ENCODE peak calls at places on chromosomes 12 and 14, in eight cellular contexts. One of them, this sample, is unnamed.

GRCh38 chr14:89720741-89721315 is 233.7 kb downstream of the EFCAB11 start:
- DNase-seq in A549: no peak
- DNase-seq in stomach: peak; percentile 35
- DNase-seq in IMR-90: no peak
- DNase-seq in tibial nerve: peak; percentile 14
- DNase-seq in vagina: no peak
- DNase-seq in breast epithelium: peak; percentile 40
- DNase-seq in Peyer's patch: peak; percentile 86
- DNase-seq in this sample: no peak

GRCh38 chr14:32361674-32362073 is 32.6 kb downstream of the AKAP6 start:
- DNase-seq in A549: no peak
- DNase-seq in stomach: no peak
- DNase-seq in IMR-90: no peak
- DNase-seq in tibial nerve: no peak
- DNase-seq in vagina: no peak
- DNase-seq in breast epithelium: no peak
- DNase-seq in Peyer's patch: no peak
- DNase-seq in this sample: no peak

GRCh38 chr12:14843425-14843887 is at the start of gene ART4:
- DNase-seq in A549: no peak
- DNase-seq in stomach: no peak
- DNase-seq in IMR-90: no peak
- DNase-seq in tibial nerve: no peak
- DNase-seq in vagina: no peak
- DNase-seq in breast epithelium: no peak
- DNase-seq in Peyer's patch: no peak
- DNase-seq in this sample: no peak

GRCh38 chr12:50545783-50546182 is 41.0 kb downstream of the DIP2B start:
- DNase-seq in A549: no peak
- DNase-seq in stomach: no peak
- DNase-seq in IMR-90: no peak
- DNase-seq in tibial nerve: no peak
- DNase-seq in vagina: no peak
- DNase-seq in breast epithelium: no peak
- DNase-seq in Peyer's patch: peak; percentile 55
- DNase-seq in this sample: no peak

GRCh38 chr14:61609143-61609851 is 86.0 kb upstream of the HIF1A start:
- DNase-seq in A549: no peak
- DNase-seq in stomach: no peak
- DNase-seq in IMR-90: peak; percentile 66
- DNase-seq in tibial nerve: no peak
- DNase-seq in vagina: no peak
- DNase-seq in breast epithelium: peak; percentile 52
- DNase-seq in Peyer's patch: no peak
- DNase-seq in this sample: no peak

GRCh38 chr14:76829650-76830421 is 3.6 kb downstream of the LRRC74A start:
- DNase-seq in A549: no peak
- DNase-seq in stomach: peak; percentile 50
- DNase-seq in IMR-90: no peak
- DNase-seq in tibial nerve: peak; percentile 74
- DNase-seq in vagina: no peak
- DNase-seq in breast epithelium: peak; percentile 88
- DNase-seq in Peyer's patch: no peak
- DNase-seq in this sample: peak; percentile 50

GRCh38 chr12:85036736-85037135 is 585 bp downstream of the LRRIQ1 start:
- DNase-seq in A549: no peak
- DNase-seq in stomach: no peak
- DNase-seq in IMR-90: no peak
- DNase-seq in tibial nerve: no peak
- DNase-seq in vagina: no peak
- DNase-seq in breast epithelium: no peak
- DNase-seq in Peyer's patch: no peak
- DNase-seq in this sample: no peak

GRCh38 chr14:101062611-101063010 is 159.1 kb upstream of the RTL1 start:
- DNase-seq in A549: no peak
- DNase-seq in stomach: no peak
- DNase-seq in IMR-90: peak; percentile 66
- DNase-seq in tibial nerve: no peak
- DNase-seq in vagina: no peak
- DNase-seq in breast epithelium: no peak
- DNase-seq in Peyer's patch: no peak
- DNase-seq in this sample: no peak

GRCh38 chr12:124914392-124915248 is at the start of gene UBC:
- DNase-seq in A549: peak; percentile 97
- DNase-seq in stomach: peak; percentile 93
- DNase-seq in IMR-90: peak; percentile 92
- DNase-seq in tibial nerve: peak; percentile 96
- DNase-seq in vagina: no peak
- DNase-seq in breast epithelium: peak; percentile 90
- DNase-seq in Peyer's patch: peak; percentile 96
- DNase-seq in this sample: peak; percentile 92

GRCh38 chr12:11892065-11892391 is 178.7 kb upstream of the BCL2L14 start:
- DNase-seq in A549: peak; percentile 18
- DNase-seq in stomach: no peak
- DNase-seq in IMR-90: no peak
- DNase-seq in tibial nerve: no peak
- DNase-seq in vagina: no peak
- DNase-seq in breast epithelium: no peak
- DNase-seq in Peyer's patch: no peak
- DNase-seq in this sample: no peak

GRCh38 chr12:121128908-121129704 is 3.6 kb upstream of the P2RX7 start:
- DNase-seq in A549: peak; percentile 55
- DNase-seq in stomach: peak; percentile 81
- DNase-seq in IMR-90: peak; percentile 27
- DNase-seq in tibial nerve: peak; percentile 82
- DNase-seq in vagina: no peak
- DNase-seq in breast epithelium: peak; percentile 48
- DNase-seq in Peyer's patch: peak; percentile 93
- DNase-seq in this sample: peak; percentile 13
- TF ChIP-seq POLR2A in A549: no peak
- TF ChIP-seq POLR2A in stomach: no peak
- TF ChIP-seq POLR2A in IMR-90: no peak
- TF ChIP-seq POLR2A in tibial nerve: peak; percentile 54
- TF ChIP-seq POLR2A in vagina: no peak
- TF ChIP-seq POLR2A in breast epithelium: no peak
- TF ChIP-seq POLR2A in Peyer's patch: no peak
- TF ChIP-seq POLR2A in this sample: no peak

GRCh38 chr14:105480165-105480564 is 5.5 kb downstream of the CRIP2 start:
- DNase-seq in A549: no peak
- DNase-seq in stomach: no peak
- DNase-seq in IMR-90: no peak
- DNase-seq in tibial nerve: no peak
- DNase-seq in vagina: no peak
- DNase-seq in breast epithelium: no peak
- DNase-seq in Peyer's patch: no peak
- DNase-seq in this sample: no peak

GRCh38 chr14:105482486-105483110 is 4.1 kb upstream of the CRIP1 start:
- DNase-seq in A549: no peak
- DNase-seq in stomach: no peak
- DNase-seq in IMR-90: no peak
- DNase-seq in tibial nerve: no peak
- DNase-seq in vagina: no peak
- DNase-seq in breast epithelium: no peak
- DNase-seq in Peyer's patch: no peak
- DNase-seq in this sample: no peak

GRCh38 chr14:105479438-105480164 is 5.0 kb downstream of the CRIP2 start:
- DNase-seq in A549: no peak
- DNase-seq in stomach: no peak
- DNase-seq in IMR-90: no peak
- DNase-seq in tibial nerve: no peak
- DNase-seq in vagina: no peak
- DNase-seq in breast epithelium: no peak
- DNase-seq in Peyer's patch: no peak
- DNase-seq in this sample: no peak

GRCh38 chr14:105481886-105482454 is 4.7 kb upstream of the CRIP1 start:
- DNase-seq in A549: peak; percentile 99
- DNase-seq in stomach: peak; percentile 93
- DNase-seq in IMR-90: peak; percentile 95
- DNase-seq in tibial nerve: peak; percentile 97
- DNase-seq in vagina: no peak
- DNase-seq in breast epithelium: peak; percentile 97
- DNase-seq in Peyer's patch: peak; percentile 98
- DNase-seq in this sample: peak; percentile 89

DNA sequence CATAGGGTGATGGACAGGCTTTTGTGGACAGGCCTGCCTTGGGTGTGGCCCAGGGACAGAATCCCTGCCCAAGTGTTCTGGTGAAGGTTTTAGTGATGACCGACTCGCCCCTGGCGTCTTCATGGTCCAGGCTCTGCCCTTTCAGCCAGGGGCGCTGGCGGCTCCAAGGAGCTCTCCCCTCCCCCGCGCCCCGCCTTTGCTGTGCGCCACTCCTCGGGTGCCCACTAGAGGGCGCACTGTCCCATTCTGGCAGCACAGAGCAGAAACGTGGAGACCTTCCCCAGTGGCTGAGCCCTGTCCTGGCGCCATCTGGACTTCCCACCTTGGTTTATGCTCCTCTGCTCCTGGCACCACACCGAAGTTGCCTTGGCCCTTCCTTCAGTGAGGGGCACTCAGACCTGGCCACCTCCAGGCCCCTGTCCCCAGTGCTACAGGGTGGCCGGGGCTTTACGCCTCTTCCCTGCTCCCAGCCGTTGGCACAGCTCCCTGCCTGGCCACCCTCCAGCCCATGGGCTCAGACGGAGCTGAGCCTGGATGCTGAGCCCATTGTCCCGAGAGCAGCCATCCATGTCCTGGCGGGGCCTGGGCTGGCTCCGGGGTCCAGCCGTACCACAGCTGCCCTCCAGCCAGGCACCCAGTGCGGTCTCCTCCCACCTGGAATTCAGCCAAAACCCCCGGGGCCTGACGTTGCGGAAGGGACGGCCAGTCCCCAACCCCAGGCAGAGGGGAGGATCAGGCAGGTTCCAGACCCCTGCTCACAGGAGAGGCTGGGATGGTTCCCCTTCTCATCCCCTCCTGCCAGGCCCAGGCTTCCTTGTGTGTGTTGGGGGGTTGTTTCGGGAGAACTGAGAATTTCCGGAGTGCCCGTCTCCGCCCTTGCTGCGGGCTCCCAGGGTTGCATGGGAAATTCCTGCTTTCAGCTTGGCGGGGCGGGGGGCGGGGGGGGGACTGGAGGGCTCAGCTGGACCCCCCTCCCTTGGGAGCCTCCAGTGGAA is 5.6 kb upstream of the CRIP1 start:
- DNase-seq in A549: peak; percentile 95
- DNase-seq in stomach: peak; percentile 91
- DNase-seq in IMR-90: peak; percentile 81
- DNase-seq in tibial nerve: peak; percentile 96
- DNase-seq in vagina: no peak
- DNase-seq in breast epithelium: peak; percentile 85
- DNase-seq in Peyer's patch: peak; percentile 95
- DNase-seq in this sample: peak; percentile 86
- TF ChIP-seq POLR2A in A549: peak; percentile 61
- TF ChIP-seq POLR2A in stomach: no peak
- TF ChIP-seq POLR2A in IMR-90: peak; percentile 78
- TF ChIP-seq POLR2A in tibial nerve: peak; percentile 13
- TF ChIP-seq POLR2A in vagina: no peak
- TF ChIP-seq POLR2A in breast epithelium: no peak
- TF ChIP-seq POLR2A in Peyer's patch: peak; percentile 37
- TF ChIP-seq POLR2A in this sample: peak; percentile 42

GRCh38 chr14:62673014-62673727 is 372.1 kb downstream of the KCNH5 start:
- DNase-seq in A549: no peak
- DNase-seq in stomach: no peak
- DNase-seq in IMR-90: no peak
- DNase-seq in tibial nerve: no peak
- DNase-seq in vagina: no peak
- DNase-seq in breast epithelium: no peak
- DNase-seq in Peyer's patch: no peak
- DNase-seq in this sample: no peak

GRCh38 chr14:62661818-62662217 is 383.4 kb downstream of the KCNH5 start:
- DNase-seq in A549: no peak
- DNase-seq in stomach: no peak
- DNase-seq in IMR-90: peak; percentile 22
- DNase-seq in tibial nerve: no peak
- DNase-seq in vagina: no peak
- DNase-seq in breast epithelium: no peak
- DNase-seq in Peyer's patch: no peak
- DNase-seq in this sample: no peak

GRCh38 chr14:62662811-62663477 is 382.3 kb downstream of the KCNH5 start:
- DNase-seq in A549: no peak
- DNase-seq in stomach: no peak
- DNase-seq in IMR-90: peak; percentile 4
- DNase-seq in tibial nerve: no peak
- DNase-seq in vagina: no peak
- DNase-seq in breast epithelium: no peak
- DNase-seq in Peyer's patch: no peak
- DNase-seq in this sample: no peak

GRCh38 chr14:62670526-62670925 is 374.7 kb downstream of the KCNH5 start:
- DNase-seq in A549: no peak
- DNase-seq in stomach: no peak
- DNase-seq in IMR-90: peak; percentile 84
- DNase-seq in tibial nerve: no peak
- DNase-seq in vagina: no peak
- DNase-seq in breast epithelium: no peak
- DNase-seq in Peyer's patch: no peak
- DNase-seq in this sample: no peak

DNA sequence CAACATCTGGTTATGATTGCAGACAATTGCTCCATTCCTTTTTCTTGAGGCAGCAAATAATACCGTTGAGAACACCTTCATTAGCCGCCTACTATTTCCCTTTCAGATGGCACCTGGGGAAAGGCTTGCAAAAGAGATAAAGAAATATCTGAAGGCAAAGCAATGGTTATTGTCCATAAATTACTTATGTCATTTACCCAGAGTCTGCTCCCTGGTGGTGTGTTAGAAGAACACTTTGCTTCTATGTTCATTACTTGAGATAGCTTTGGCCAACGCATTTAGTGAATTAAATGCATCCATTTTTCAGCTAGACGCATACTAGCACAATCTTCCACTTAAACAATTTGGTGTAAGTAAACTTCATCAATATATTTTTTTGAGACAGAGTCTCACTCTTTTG is 377.7 kb downstream of the KCNH5 start:
- DNase-seq in A549: peak; percentile 7
- DNase-seq in stomach: no peak
- DNase-seq in IMR-90: peak; percentile 3
- DNase-seq in tibial nerve: no peak
- DNase-seq in vagina: no peak
- DNase-seq in breast epithelium: no peak
- DNase-seq in Peyer's patch: no peak
- DNase-seq in this sample: no peak
- TF ChIP-seq POLR2A in A549: no peak
- TF ChIP-seq POLR2A in stomach: no peak
- TF ChIP-seq POLR2A in IMR-90: no peak
- TF ChIP-seq POLR2A in tibial nerve: no peak
- TF ChIP-seq POLR2A in vagina: no peak
- TF ChIP-seq POLR2A in breast epithelium: no peak
- TF ChIP-seq POLR2A in Peyer's patch: no peak
- TF ChIP-seq POLR2A in this sample: no peak

DNA sequence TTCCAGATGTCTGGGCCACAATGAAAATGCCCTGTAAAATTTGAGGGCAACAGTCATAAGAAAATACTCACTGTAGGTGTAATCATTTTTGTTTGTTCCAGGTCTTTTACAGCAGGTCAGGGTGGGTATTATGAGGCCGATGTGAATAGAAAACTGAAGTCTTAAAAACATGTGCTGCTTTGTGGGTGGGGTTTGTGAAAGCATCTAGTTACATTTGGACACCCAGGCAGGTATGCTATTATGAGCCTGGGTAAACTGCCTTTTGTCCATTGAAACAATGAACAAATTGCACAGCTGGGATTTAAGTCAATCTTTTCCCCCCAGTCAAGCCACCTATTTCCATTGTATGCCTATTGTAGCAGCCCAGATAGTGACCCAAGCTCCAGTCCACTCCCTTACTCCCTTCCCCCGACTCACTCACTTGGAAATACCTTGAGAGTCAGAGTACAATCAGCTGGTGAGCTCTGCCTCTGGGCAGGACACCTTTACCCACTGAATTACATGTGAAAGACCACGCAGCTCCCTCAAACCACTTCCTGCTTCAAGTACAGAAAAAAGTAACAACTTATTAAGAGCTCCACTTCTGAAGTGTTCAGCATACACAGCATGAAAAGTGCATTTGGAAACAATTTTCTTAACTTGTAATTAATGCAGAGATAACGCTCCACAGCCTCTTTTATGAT is 1.8 kb downstream of the IGF1 start:
- DNase-seq in A549: no peak
- DNase-seq in stomach: peak; percentile 28
- DNase-seq in IMR-90: no peak
- DNase-seq in tibial nerve: no peak
- DNase-seq in vagina: no peak
- DNase-seq in breast epithelium: no peak
- DNase-seq in Peyer's patch: peak; percentile 72
- DNase-seq in this sample: no peak
- TF ChIP-seq POLR2A in A549: no peak
- TF ChIP-seq POLR2A in stomach: no peak
- TF ChIP-seq POLR2A in IMR-90: no peak
- TF ChIP-seq POLR2A in tibial nerve: no peak
- TF ChIP-seq POLR2A in vagina: no peak
- TF ChIP-seq POLR2A in breast epithelium: no peak
- TF ChIP-seq POLR2A in Peyer's patch: no peak
- TF ChIP-seq POLR2A in this sample: no peak

This sample was measured in prostate gland.